ENCODE peak calls at places on chromosomes 3 and 15, in five cellular contexts. J is fibroblast of lung, T is endodermal cell, L is AG04449, E is choroid plexus epithelial cell. Q is an unnamed sample.

GRCh38 chr3:54094926-54095325 is 27.4 kb upstream of the CACNA2D3 start:
- DNase-seq in J (no peak), T (no peak), L (no peak), E (no peak), Q (no peak)

GRCh38 chr3:31184257-31185003 is 290.0 kb upstream of the GADL1 start:
- DNase-seq in J (peak; percentile 35), T (no peak), L (no peak), E (no peak), Q (no peak)

GRCh38 chr15:49424954-49425353 is 1.9 kb downstream of the FGF7 start:
- DNase-seq in J (peak; percentile 61), T (no peak), L (no peak), E (no peak), Q (no peak)

GRCh38 chr3:54891540-54891897 is 36.3 kb downstream of the LRTM1 start:
- DNase-seq in J (peak; percentile 98), T (peak; percentile 72), L (peak; percentile 82), E (peak; percentile 98), Q (peak; percentile 89)

GRCh38 chr3:10531031-10531430 is 25.6 kb upstream of the ATP2B2 start:
- DNase-seq in J (no peak), T (peak; percentile 36), L (no peak), E (no peak), Q (no peak)

GRCh38 chr3:25603703-25604102 is 61.0 kb downstream of the TOP2B start:
- DNase-seq in J (peak; percentile 35), T (no peak), L (no peak), E (peak; percentile 44), Q (no peak)

GRCh38 chr3:152508705-152509104 is 240.0 kb downstream of the MBNL1 start:
- DNase-seq in J (no peak), T (no peak), L (no peak), E (peak; percentile 61), Q (no peak)

GRCh38 chr3:142976621-142977398 is 13.3 kb upstream of the PAQR9 start:
- DNase-seq in J (peak; percentile 96), T (no peak), L (peak; percentile 75), E (peak; percentile 95), Q (peak; percentile 93)

GRCh38 chr3:194777729-194778128 is 92.0 kb downstream of the FAM43A start:
- DNase-seq in J (no peak), T (peak; percentile 32), L (no peak), E (no peak), Q (no peak)

GRCh38 chr15:42507514-42507913 is 12.1 kb downstream of the SNAP23 start:
- DNase-seq in J (no peak), T (no peak), L (no peak), E (no peak), Q (no peak)

GRCh38 chr15:50164458-50164857 is 17.5 kb upstream of the SLC27A2 start:
- DNase-seq in J (no peak), T (no peak), L (no peak), E (peak; percentile 28), Q (no peak)

GRCh38 chr15:58307313-58307961 is 124.4 kb upstream of the LIPC start:
- DNase-seq in J (peak; percentile 88), T (no peak), L (no peak), E (peak; percentile 39), Q (peak; percentile 42)

GRCh38 chr3:170734737-170735070 is 135.3 kb downstream of the RPL22L1 start:
- DNase-seq in J (no peak), T (no peak), L (no peak), E (no peak), Q (no peak)

GRCh38 chr3:33775363-33775762 is 23.1 kb upstream of the PDCD6IP start:
- DNase-seq in J (no peak), T (no peak), L (no peak), E (no peak), Q (no peak)

GRCh38 chr3:160287666-160288065 is 62.4 kb downstream of the C3orf80 start:
- DNase-seq in J (no peak), T (no peak), L (no peak), E (peak; percentile 26), Q (no peak)

GRCh38 chr15:40591310-40591845 is 2.7 kb upstream of the KNL1 start:
- DNase-seq in J (no peak), T (peak; percentile 70), L (no peak), E (no peak), Q (no peak)

GRCh38 chr3:138944842-138945645 is 1.9 kb downstream of the FOXL2 start:
- DNase-seq in J (peak; percentile 8), T (peak; percentile 89), L (no peak), E (no peak), Q (no peak)

GRCh38 chr3:98555025-98555379 is 23.2 kb downstream of the GPR15 start:
- DNase-seq in J (peak; percentile 17), T (no peak), L (no peak), E (no peak), Q (no peak)

GRCh38 chr15:70526974-70527325 is 236.4 kb downstream of the UACA start:
- DNase-seq in J (no peak), T (no peak), L (no peak), E (no peak), Q (no peak)

GRCh38 chr15:25859838-25860645 is 3.1 kb downstream of the ATP10A start:
- DNase-seq in J (no peak), T (no peak), L (no peak), E (no peak), Q (no peak)

GRCh38 chr15:38085931-38086562 is 151.6 kb downstream of the TMCO5A start:
- DNase-seq in J (peak; percentile 91), T (no peak), L (peak; percentile 63), E (peak; percentile 59), Q (no peak)

GRCh38 chr3:162641869-162642350 is 1145.3 kb downstream of the OTOL1 start:
- DNase-seq in J (no peak), T (no peak), L (no peak), E (peak; percentile 4), Q (no peak)

GRCh38 chr3:36943601-36944000 is 1.3 kb downstream of the TRANK1 start:
- DNase-seq in J (no peak), T (peak; percentile 56), L (no peak), E (no peak), Q (no peak)

GRCh38 chr15:80694624-80695098 is 449 bp upstream of the ABHD17C start:
- DNase-seq in J (peak; percentile 48), T (peak; percentile 75), L (no peak), E (peak; percentile 44), Q (no peak)

GRCh38 chr3:43621974-43622739 is at the start of gene ANO10:
- DNase-seq in J (peak; percentile 99), T (peak; percentile 99), L (peak; percentile 95), E (peak; percentile 100), Q (peak; percentile 96)

GRCh38 chr3:30353711-30354467 is 252.5 kb upstream of the TGFBR2 start:
- DNase-seq in J (no peak), T (no peak), L (no peak), E (no peak), Q (no peak)

GRCh38 chr3:5017953-5018531 is 38.8 kb downstream of the BHLHE40 start:
- DNase-seq in J (peak; percentile 75), T (peak; percentile 76), L (no peak), E (peak; percentile 47), Q (no peak)

GRCh38 chr3:49098429-49098828 is 4.6 kb upstream of the QRICH1 start:
- DNase-seq in J (peak; percentile 48), T (no peak), L (no peak), E (peak; percentile 44), Q (no peak)

GRCh38 chr3:171458857-171459129 is 1.4 kb downstream of the TNIK start:
- DNase-seq in J (no peak), T (peak; percentile 81), L (no peak), E (no peak), Q (no peak)

GRCh38 chr3:147336543-147337278 is 69.6 kb downstream of the ZIC4 start:
- DNase-seq in J (no peak), T (no peak), L (no peak), E (no peak), Q (no peak)

GRCh38 chr3:147343926-147344325 is 62.4 kb downstream of the ZIC4 start:
- DNase-seq in J (no peak), T (no peak), L (no peak), E (no peak), Q (no peak)

GRCh38 chr3:147341727-147342126 is 64.6 kb downstream of the ZIC4 start:
- DNase-seq in J (no peak), T (peak; percentile 87), L (no peak), E (no peak), Q (no peak)
- TF ChIP-seq CTCF in J (no peak), T (no peak), L (no peak), E (no peak), Q (no peak)

DNA sequence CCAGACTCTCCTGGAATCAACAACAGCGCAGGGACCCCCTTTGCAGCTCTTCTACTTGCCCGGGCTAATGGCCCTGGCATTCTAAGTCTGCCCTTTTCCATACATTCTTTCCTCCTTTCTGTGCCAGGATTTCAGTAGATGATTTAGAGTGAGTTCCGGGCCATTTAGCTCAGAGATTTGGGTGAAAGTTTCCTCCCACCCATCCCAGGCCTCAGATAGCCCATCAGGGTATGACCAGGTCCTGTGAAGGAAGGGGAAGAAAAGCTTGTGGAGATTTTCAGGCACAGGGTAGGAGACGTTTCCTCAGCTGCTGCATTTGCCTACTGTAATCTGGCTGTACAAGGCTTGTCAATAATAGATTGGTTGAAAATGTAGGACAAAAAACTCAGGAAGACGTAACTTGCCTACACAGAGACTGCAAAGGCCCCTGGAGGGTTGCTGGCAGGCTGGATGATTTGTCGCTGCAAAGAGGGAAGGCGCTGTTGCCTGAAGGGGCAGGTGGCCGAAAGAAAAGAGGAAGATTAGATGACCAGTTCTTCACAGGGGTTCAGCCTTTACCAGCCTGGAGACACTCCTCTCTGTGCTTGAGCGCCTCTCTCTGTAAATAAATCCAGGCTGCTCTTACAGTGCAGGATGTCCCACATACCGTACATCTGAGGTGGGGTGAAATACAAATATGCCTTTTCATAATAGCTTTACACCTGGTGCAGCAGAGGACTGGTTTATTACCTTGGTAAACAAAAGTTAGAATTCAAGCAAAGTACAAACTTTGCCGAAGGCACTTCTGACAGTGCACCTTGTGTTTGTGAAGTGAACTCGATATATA is 63.4 kb upstream of the BCL6 start:
- DNase-seq in J (no peak), T (peak; percentile 57), L (no peak), E (peak; percentile 24), Q (peak; percentile 14)
- H3K4me3 ChIP-seq in J (no peak overlapping the region), T (no peak overlapping the region), L (no peak overlapping the region), E (no peak overlapping the region), Q (no peak overlapping the region)

GRCh38 chr3:13544293-13544831 is 4.6 kb upstream of the FBLN2 start:
- DNase-seq in J (peak; percentile 97), T (no peak), L (peak; percentile 53), E (peak; percentile 85), Q (no peak)
- TF ChIP-seq CTCF in J (no peak), T (no peak), L (no peak), E (no peak), Q (no peak)

DNA sequence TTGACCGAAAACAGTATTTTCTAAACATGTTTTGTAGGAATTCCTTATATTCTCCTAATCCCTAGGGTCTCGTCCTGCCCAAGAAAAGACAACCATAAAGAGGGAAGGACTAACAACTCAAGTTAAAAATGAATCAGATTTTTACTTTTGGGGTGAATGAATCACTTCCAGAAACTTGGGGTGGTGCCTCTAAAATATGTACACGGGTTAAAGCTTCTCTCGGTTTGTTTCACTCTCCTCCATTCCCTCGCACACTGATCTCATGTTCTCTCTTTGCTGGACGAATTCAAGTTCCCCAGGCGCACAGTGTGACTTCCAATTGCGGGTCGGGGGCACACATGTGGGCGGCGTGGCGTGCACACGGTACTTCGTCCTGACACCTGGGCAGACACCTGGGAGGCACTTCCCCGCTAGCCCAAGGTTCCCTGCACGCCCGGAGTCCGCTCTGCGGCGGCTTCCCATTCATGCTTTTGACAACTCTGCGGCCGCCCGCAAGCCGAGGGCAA is 735 bp downstream of the SCAANT1 start:
- DNase-seq in J (peak; percentile 19), T (no peak), L (no peak), E (no peak), Q (no peak)
- H3K4me3 ChIP-seq in J (peak overlapping the region; percentile 71), T (peak overlapping the region; percentile 89), L (peak overlapping the region; percentile 72), E (peak overlapping the region; percentile 77), Q (peak overlapping the region; percentile 71)